ENCODE peak calls at places on chromosomes 3 and 15, in eight cellular contexts. A is upper lobe of left lung, I is K562, R is GM23338, N is Panc1, C is HCT116, F is GM12878, S is HepG2. P is an unnamed sample.

GRCh38 chr3:127734754-127735473 is 62.2 kb downstream of the ABTB1 start:
- ATAC-seq in A (peak), I (no peak), R (no peak), N (peak), C (peak), F (peak), S (no peak), P (no peak)

GRCh38 chr3:31979006-31979697 is 1.9 kb downstream of the OSBPL10 start:
- ATAC-seq in A (no peak), I (no peak), R (no peak), N (no peak), C (no peak), F (peak), S (no peak), P (no peak)

GRCh38 chr15:78981532-78982313 is 36.9 kb upstream of the CTSH start:
- ATAC-seq in A (no peak), I (no peak), R (no peak), N (no peak), C (no peak), F (no peak), S (no peak), P (no peak)

GRCh38 chr15:61907753-61908086 is 152.5 kb downstream of the VPS13C start:
- ATAC-seq in A (no peak), I (no peak), R (no peak), N (no peak), C (no peak), F (no peak), S (no peak), P (no peak)

GRCh38 chr3:47002490-47003410 is 23.3 kb downstream of the NBEAL2 start:
- ATAC-seq in A (no peak), I (peak), R (peak), N (no peak), C (no peak), F (no peak), S (no peak), P (no peak)

GRCh38 chr3:44576661-44577060 is 8.1 kb upstream of the ZNF660 start:
- ATAC-seq in A (no peak), I (no peak), R (no peak), N (no peak), C (no peak), F (no peak), S (no peak), P (no peak)

GRCh38 chr15:89743011-89743410 is 8.0 kb downstream of the MESP1 start:
- ATAC-seq in A (no peak), I (no peak), R (no peak), N (no peak), C (no peak), F (no peak), S (no peak), P (no peak)

GRCh38 chr15:101206173-101206572 is 45.7 kb downstream of the CHSY1 start:
- ATAC-seq in A (no peak), I (no peak), R (no peak), N (no peak), C (no peak), F (no peak), S (no peak), P (no peak)

GRCh38 chr15:80464952-80465645 is 60.9 kb downstream of the ARNT2 start:
- ATAC-seq in A (no peak), I (no peak), R (no peak), N (no peak), C (no peak), F (no peak), S (peak), P (no peak)

GRCh38 chr3:59277201-59277600 is 227.4 kb upstream of the CFAP20DC start:
- ATAC-seq in A (no peak), I (no peak), R (no peak), N (no peak), C (no peak), F (no peak), S (no peak), P (no peak)

GRCh38 chr15:92082217-92082843 is 228.8 kb downstream of the SLCO3A1 start:
- ATAC-seq in A (peak), I (peak), R (peak), N (peak), C (peak), F (peak), S (peak), P (peak)

GRCh38 chr3:73586190-73586589 is 38.6 kb downstream of the PDZRN3 start:
- ATAC-seq in A (no peak), I (no peak), R (no peak), N (no peak), C (no peak), F (no peak), S (no peak), P (no peak)

GRCh38 chr15:40858706-40859105 is 14.9 kb downstream of the SPINT1 start:
- ATAC-seq in A (no peak), I (no peak), R (no peak), N (no peak), C (no peak), F (no peak), S (peak), P (no peak)

GRCh38 chr3:149638401-149639092 is 19.3 kb downstream of the WWTR1 start:
- ATAC-seq in A (peak), I (no peak), R (no peak), N (peak), C (no peak), F (no peak), S (no peak), P (peak)

GRCh38 chr3:18780941-18781340 is 355.8 kb upstream of the SATB1 start:
- ATAC-seq in A (no peak), I (no peak), R (no peak), N (no peak), C (no peak), F (no peak), S (no peak), P (no peak)

GRCh38 chr3:113695818-113696645 is at the start of gene USF3:
- ATAC-seq in A (peak), I (peak), R (peak), N (peak), C (peak), F (peak), S (peak), P (peak)

GRCh38 chr3:26090589-26090988 is 300.7 kb downstream of the OXSM start:
- ATAC-seq in A (no peak), I (no peak), R (no peak), N (no peak), C (no peak), F (no peak), S (no peak), P (no peak)

GRCh38 chr3:4472312-4472711 is 5.2 kb upstream of the SUMF1 start:
- ATAC-seq in A (no peak), I (no peak), R (no peak), N (no peak), C (no peak), F (no peak), S (no peak), P (no peak)

GRCh38 chr3:160999268-160999667 is 105.9 kb downstream of the B3GALNT1 start:
- ATAC-seq in A (no peak), I (no peak), R (no peak), N (no peak), C (no peak), F (peak), S (no peak), P (no peak)

GRCh38 chr15:25783607-25784131 is 79.5 kb downstream of the ATP10A start:
- ATAC-seq in A (peak), I (peak), R (peak), N (no peak), C (no peak), F (no peak), S (no peak), P (no peak)

GRCh38 chr3:48543271-48543866 is 13.2 kb downstream of the PFKFB4 start:
- ATAC-seq in A (peak), I (no peak), R (no peak), N (no peak), C (no peak), F (no peak), S (no peak), P (peak)

GRCh38 chr3:121998588-121999473 is 23.2 kb downstream of the ILDR1 start:
- ATAC-seq in A (peak), I (no peak), R (peak), N (no peak), C (no peak), F (peak), S (no peak), P (no peak)

GRCh38 chr3:78645628-78646310 is 1122.0 kb downstream of the ROBO1 start:
- ATAC-seq in A (peak), I (no peak), R (peak), N (no peak), C (no peak), F (peak), S (peak), P (peak)

GRCh38 chr15:59360305-59360704 is 12.4 kb downstream of the MYO1E start:
- ATAC-seq in A (no peak), I (peak), R (peak), N (no peak), C (peak), F (peak), S (peak), P (no peak)

GRCh38 chr3:129809297-129809696 is 84.2 kb downstream of the TMCC1 start:
- ATAC-seq in A (no peak), I (no peak), R (no peak), N (no peak), C (no peak), F (no peak), S (no peak), P (no peak)

GRCh38 chr3:187000711-187001151 is 70.4 kb downstream of the ST6GAL1 start:
- ATAC-seq in A (no peak), I (no peak), R (no peak), N (no peak), C (no peak), F (peak), S (no peak), P (no peak)

GRCh38 chr3:123685780-123686179 is 100.9 kb upstream of the HACD2 start:
- ATAC-seq in A (no peak), I (no peak), R (peak), N (no peak), C (no peak), F (no peak), S (no peak), P (no peak)

GRCh38 chr15:48759921-48760320 is 50.9 kb downstream of the CEP152 start:
- ATAC-seq in A (no peak), I (no peak), R (peak), N (no peak), C (no peak), F (no peak), S (no peak), P (no peak)

GRCh38 chr15:99729327-99729726 is 3.9 kb downstream of the LYSMD4 start:
- ATAC-seq in A (no peak), I (no peak), R (no peak), N (no peak), C (no peak), F (no peak), S (no peak), P (no peak)

GRCh38 chr15:99729920-99730319 is 3.3 kb downstream of the LYSMD4 start:
- ATAC-seq in A (no peak), I (no peak), R (peak), N (no peak), C (no peak), F (no peak), S (no peak), P (no peak)

GRCh38 chr15:99727733-99728132 is 5.5 kb downstream of the LYSMD4 start:
- ATAC-seq in A (no peak), I (no peak), R (no peak), N (peak), C (no peak), F (no peak), S (no peak), P (no peak)

GRCh38 chr15:99726333-99726732 is 6.9 kb downstream of the LYSMD4 start:
- ATAC-seq in A (no peak), I (peak), R (peak), N (no peak), C (no peak), F (no peak), S (no peak), P (no peak)

GRCh38 chr15:99727330-99727729 is 5.9 kb downstream of the LYSMD4 start:
- ATAC-seq in A (no peak), I (no peak), R (no peak), N (no peak), C (no peak), F (no peak), S (no peak), P (no peak)
- TF ChIP-seq POLR2AphosphoS5 in A (no peak), I (no peak), R (no peak), N (no peak), C (no peak), F (no peak), S (no peak), P (no peak)

GRCh38 chr3:58026598-58026997 is 18.4 kb downstream of the FLNB start:
- ATAC-seq in A (no peak), I (no peak), R (no peak), N (peak), C (no peak), F (no peak), S (no peak), P (peak)
- TF ChIP-seq POLR2AphosphoS5 in A (no peak), I (no peak), R (no peak), N (no peak), C (no peak), F (no peak), S (no peak), P (peak)

GRCh38 chr15:72315706-72316370 is 4.1 kb downstream of the CELF6 start:
- ATAC-seq in A (no peak), I (no peak), R (no peak), N (no peak), C (no peak), F (no peak), S (no peak), P (no peak)

GRCh38 chr15:72319360-72319984 is 485 bp downstream of the CELF6 start:
- ATAC-seq in A (peak), I (peak), R (peak), N (peak), C (peak), F (peak), S (no peak), P (peak)

GRCh38 chr15:72323752-72324151 is 3.8 kb upstream of the CELF6 start:
- ATAC-seq in A (no peak), I (no peak), R (no peak), N (no peak), C (no peak), F (no peak), S (no peak), P (no peak)

GRCh38 chr15:72318408-72318942 is 1.5 kb downstream of the CELF6 start:
- ATAC-seq in A (no peak), I (no peak), R (no peak), N (no peak), C (no peak), F (no peak), S (no peak), P (no peak)

GRCh38 chr15:72319985-72320671 is at the start of gene CELF6:
- ATAC-seq in A (peak), I (peak), R (peak), N (peak), C (no peak), F (peak), S (no peak), P (peak)
- TF ChIP-seq POLR2AphosphoS5 in A (peak), I (no peak), R (no peak), N (no peak), C (no peak), F (no peak), S (no peak), P (no peak)

GRCh38 chr3:177448987-177449975 is 252.0 kb upstream of the TBL1XR1 start:
- ATAC-seq in A (peak), I (no peak), R (no peak), N (no peak), C (no peak), F (peak), S (peak), P (no peak)

GRCh38 chr3:177453087-177453844 is 256.0 kb upstream of the TBL1XR1 start:
- ATAC-seq in A (no peak), I (no peak), R (no peak), N (no peak), C (no peak), F (no peak), S (no peak), P (no peak)

GRCh38 chr3:177451940-177452484 is 254.7 kb upstream of the TBL1XR1 start:
- ATAC-seq in A (peak), I (no peak), R (no peak), N (no peak), C (no peak), F (no peak), S (no peak), P (peak)

GRCh38 chr3:177451277-177451880 is 254.1 kb upstream of the TBL1XR1 start:
- ATAC-seq in A (no peak), I (no peak), R (no peak), N (no peak), C (no peak), F (no peak), S (no peak), P (no peak)

GRCh38 chr3:177452487-177452886 is 255.2 kb upstream of the TBL1XR1 start:
- ATAC-seq in A (peak), I (no peak), R (no peak), N (peak), C (no peak), F (no peak), S (no peak), P (peak)
- TF ChIP-seq POLR2AphosphoS5 in A (no peak), I (no peak), R (no peak), N (no peak), C (no peak), F (no peak), S (no peak), P (peak)

GRCh38 chr15:96330064-96330449 is 443 bp upstream of the NR2F2 start:
- ATAC-seq in A (peak), I (peak), R (no peak), N (peak), C (peak), F (peak), S (peak), P (peak)
- TF ChIP-seq POLR2AphosphoS5 in A (no peak), I (no peak), R (no peak), N (no peak), C (no peak), F (no peak), S (no peak), P (peak)

GRCh38 chr3:42906905-42907183 is 902 bp downstream of the ZNF662 start:
- ATAC-seq in A (peak), I (no peak), R (no peak), N (no peak), C (no peak), F (no peak), S (peak), P (no peak)

GRCh38 chr3:42908675-42909074 is 2.7 kb downstream of the ZNF662 start:
- ATAC-seq in A (no peak), I (no peak), R (no peak), N (no peak), C (no peak), F (no peak), S (no peak), P (no peak)

GRCh38 chr3:42905740-42906084 is 230 bp upstream of the ZNF662 start:
- ATAC-seq in A (no peak), I (no peak), R (no peak), N (no peak), C (no peak), F (no peak), S (no peak), P (no peak)

GRCh38 chr3:42904076-42904475 is 1.9 kb upstream of the ZNF662 start:
- ATAC-seq in A (no peak), I (no peak), R (no peak), N (no peak), C (no peak), F (no peak), S (no peak), P (no peak)

GRCh38 chr3:42906085-42906904 is at the start of gene ZNF662:
- ATAC-seq in A (peak), I (peak), R (peak), N (no peak), C (no peak), F (no peak), S (no peak), P (peak)
- TF ChIP-seq POLR2AphosphoS5 in A (no peak), I (no peak), R (no peak), N (no peak), C (no peak), F (no peak), S (no peak), P (peak)

DNA sequence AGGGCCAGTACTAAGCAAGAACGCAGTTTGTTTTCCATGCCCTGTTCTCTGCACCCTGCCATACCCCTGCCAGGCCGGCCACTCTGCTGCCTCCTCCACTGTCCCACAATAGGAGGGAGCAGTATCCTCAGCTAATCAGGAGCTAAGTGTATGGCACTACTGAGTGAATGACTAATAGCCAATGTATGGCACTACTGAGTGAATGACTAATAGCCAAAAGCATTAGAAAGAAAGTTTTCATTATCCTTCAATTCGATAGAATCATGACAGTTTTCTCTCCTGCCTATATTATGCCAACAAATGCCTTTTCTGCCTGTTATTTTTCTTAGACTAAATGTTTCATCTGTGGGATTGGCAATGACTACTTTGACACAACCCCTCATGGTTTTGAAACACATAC is 107.5 kb upstream of the CHRM5 start:
- ATAC-seq in A (no peak), I (no peak), R (peak), N (peak), C (peak), F (no peak), S (no peak), P (no peak)
- TF ChIP-seq POLR2AphosphoS5 in A (no peak), I (no peak), R (no peak), N (no peak), C (no peak), F (no peak), S (no peak), P (no peak)

GRCh38 chr15:41893422-41894250 is at the start of gene SPTBN5:
- ATAC-seq in A (no peak), I (no peak), R (no peak), N (no peak), C (peak), F (no peak), S (peak), P (no peak)

GRCh38 chr15:41894791-41895463 is 1.1 kb upstream of the SPTBN5 start:
- ATAC-seq in A (peak), I (peak), R (peak), N (peak), C (peak), F (peak), S (peak), P (peak)

GRCh38 chr15:41892621-41893421 is 1.0 kb downstream of the SPTBN5 start:
- ATAC-seq in A (no peak), I (peak), R (peak), N (no peak), C (no peak), F (no peak), S (peak), P (peak)

GRCh38 chr15:41895491-41895890 is 1.6 kb upstream of the SPTBN5 start:
- ATAC-seq in A (no peak), I (no peak), R (no peak), N (peak), C (no peak), F (no peak), S (no peak), P (no peak)

DNA sequence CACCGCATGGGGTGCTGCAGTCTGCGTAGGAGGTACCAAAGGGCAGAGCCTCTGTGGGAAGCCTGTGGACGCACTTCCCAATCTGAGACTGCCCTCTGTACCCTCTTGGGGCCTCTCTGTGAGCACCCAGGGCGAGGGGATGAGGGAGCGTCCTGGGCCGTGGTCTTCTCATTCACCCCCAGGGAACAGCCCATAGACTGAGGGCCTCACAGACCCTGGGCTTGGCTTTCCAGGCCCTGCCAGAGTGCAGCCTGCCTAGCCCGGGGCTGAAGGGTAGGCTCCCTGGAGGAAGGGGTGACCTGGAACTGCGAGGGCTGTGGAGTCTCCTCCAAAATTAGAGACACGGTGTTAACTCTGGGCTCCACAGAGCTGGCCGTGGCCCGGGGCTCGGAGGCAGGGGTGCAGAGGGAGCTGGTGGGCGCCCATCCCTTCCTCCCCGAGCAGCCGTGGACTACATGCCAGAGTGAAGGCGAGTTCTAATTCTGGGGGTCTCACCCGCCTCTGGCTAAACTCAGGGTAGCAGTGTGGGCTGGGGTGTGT is 468 bp upstream of the SPTBN5 start:
- ATAC-seq in A (peak), I (peak), R (peak), N (peak), C (peak), F (no peak), S (peak), P (no peak)
- TF ChIP-seq POLR2AphosphoS5 in A (no peak), I (no peak), R (no peak), N (no peak), C (no peak), F (no peak), S (no peak), P (no peak)

GRCh38 chr15:68277605-68278344 is at the start of gene FEM1B:
- ATAC-seq in A (peak), I (peak), R (peak), N (peak), C (peak), F (peak), S (peak), P (peak)
- TF ChIP-seq POLR2AphosphoS5 in A (peak), I (peak), R (peak), N (peak), C (peak), F (peak), S (peak), P (peak)

DNA sequence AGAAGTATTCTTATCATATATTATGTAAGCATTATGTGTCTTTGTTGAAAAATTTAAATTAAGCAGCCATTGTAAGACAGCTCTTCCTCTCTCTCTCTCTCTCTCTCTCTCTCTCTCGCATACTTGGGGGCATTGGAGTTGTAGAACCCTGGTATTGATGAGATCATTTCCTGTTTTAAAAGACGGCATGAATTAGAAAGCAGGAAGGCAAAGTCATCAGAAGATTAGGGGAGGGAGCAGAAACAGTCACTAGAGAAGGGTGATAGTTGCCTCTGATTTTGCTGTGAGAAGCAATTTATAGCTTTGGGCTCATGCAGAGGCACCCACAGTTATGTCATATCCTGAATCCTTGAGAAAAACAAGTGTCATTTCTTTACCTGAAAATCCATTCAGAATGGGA is 213.7 kb downstream of the NR1D2 start:
- ATAC-seq in A (no peak), I (no peak), R (no peak), N (no peak), C (no peak), F (no peak), S (no peak), P (no peak)
- TF ChIP-seq POLR2AphosphoS5 in A (no peak), I (no peak), R (no peak), N (no peak), C (no peak), F (no peak), S (no peak), P (no peak)